ENCODE peak calls at places on chromosomes 12 and 14, in six cellular contexts. W is testis, H is IMR-90, C is GM12878, X is upper lobe of left lung, F is ovary. L is an unnamed sample.

GRCh38 chr12:47988073-47989022 is 15.9 kb downstream of the COL2A1 start:
- DNase-seq in F (peak), X (no peak), C (no peak), W (no peak), H (peak), L (no peak)

GRCh38 chr14:65792208-65792905 is 379.8 kb downstream of the FUT8 start:
- DNase-seq in W (no peak), X (no peak), F (no peak), C (no peak), H (peak), L (no peak)

GRCh38 chr14:104432611-104433231 is 146.8 kb upstream of the C14orf180 start:
- DNase-seq in C (no peak), F (no peak), X (peak), W (no peak), H (no peak), L (no peak)

GRCh38 chr14:61322011-61322798 is 826 bp downstream of the PRKCH start:
- DNase-seq in C (no peak), X (peak), W (no peak), F (peak), H (no peak), L (peak)

GRCh38 chr12:96260644-96261043 is 66.5 kb downstream of the ELK3 start:
- DNase-seq in F (no peak), X (no peak), C (no peak), H (no peak), W (no peak), L (no peak)

GRCh38 chr12:90677552-90677951 is 277.4 kb downstream of the CCER1 start:
- DNase-seq in X (no peak), W (no peak), F (no peak), C (no peak), H (no peak), L (no peak)

GRCh38 chr12:113242560-113242959 is 21.3 kb downstream of the TPCN1 start:
- DNase-seq in X (no peak), H (no peak), C (no peak), W (no peak), F (no peak), L (no peak)

GRCh38 chr12:22626429-22626828 is 1.5 kb downstream of the ETNK1 start:
- DNase-seq in F (no peak), W (peak), H (peak), X (no peak), C (peak), L (peak)

GRCh38 chr12:103824290-103824689 is 16.7 kb downstream of the NT5DC3 start:
- DNase-seq in X (no peak), H (no peak), C (no peak), W (no peak), F (no peak), L (no peak)

GRCh38 chr14:60008042-60008441 is 83.7 kb upstream of the PCNX4 start:
- DNase-seq in F (no peak), C (no peak), H (no peak), X (no peak), W (no peak), L (no peak)

GRCh38 chr12:131391399-131391798 is 319.5 kb upstream of the SFSWAP start:
- DNase-seq in F (no peak), C (no peak), X (no peak), W (no peak), H (no peak), L (no peak)

GRCh38 chr14:86055512-86055911 is 525.6 kb downstream of the FLRT2 start:
- DNase-seq in W (no peak), C (no peak), F (no peak), X (no peak), H (peak), L (no peak)

GRCh38 chr12:98253207-98253606 is 262.2 kb upstream of the TMPO start:
- DNase-seq in F (no peak), C (no peak), X (no peak), W (no peak), H (no peak), L (no peak)

DNA sequence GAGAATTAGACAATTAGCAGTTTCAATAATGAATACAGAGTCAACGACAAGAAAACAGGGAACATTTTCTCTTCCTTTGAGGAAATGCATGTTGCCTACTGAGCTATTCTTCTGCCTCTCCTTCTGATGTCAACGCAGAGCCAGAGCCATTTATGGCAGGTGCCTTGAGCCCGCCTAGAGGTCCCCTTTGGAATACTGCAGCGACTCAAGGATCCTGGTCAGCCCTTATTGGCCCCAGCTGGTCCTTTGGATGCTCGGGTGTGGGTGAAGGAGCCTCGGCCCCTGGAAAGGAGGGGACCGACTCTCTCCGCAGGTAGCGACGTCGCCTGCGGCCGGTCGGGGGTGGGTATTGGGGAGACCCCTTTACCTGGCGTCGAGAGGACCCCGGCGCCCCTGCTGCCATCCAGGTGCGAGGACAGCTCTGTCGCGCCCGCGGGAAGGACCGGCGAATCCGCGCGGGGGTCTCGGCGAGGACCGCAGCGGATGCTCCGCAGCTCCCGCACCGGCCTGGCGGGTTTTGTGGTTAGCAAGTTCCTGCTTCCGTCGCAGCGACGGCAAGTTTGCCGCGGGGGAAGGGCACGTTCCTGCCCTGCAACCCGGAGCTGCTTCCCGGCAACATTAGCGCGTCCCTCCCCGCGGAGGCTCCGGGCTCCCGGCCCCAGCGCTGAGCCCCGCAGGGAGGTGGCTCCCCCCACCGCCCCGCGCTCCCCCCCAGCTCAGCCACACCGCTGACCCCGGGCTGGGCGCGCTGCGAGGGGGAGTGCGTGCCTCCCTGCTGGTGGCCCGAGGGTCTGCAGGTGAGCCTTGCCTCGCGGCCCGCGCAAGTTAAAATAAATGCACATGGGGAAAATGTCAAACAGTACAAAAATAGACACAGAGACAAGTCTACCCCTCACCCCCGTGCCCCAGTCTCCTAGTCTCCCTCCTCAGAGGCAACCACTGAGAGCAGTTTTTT is at the start of gene MANSC1:
- DNase-seq in H (peak), C (no peak), F (peak), X (peak), W (peak), L (peak)
- TF ChIP-seq POLR2A in H (no peak), C (peak), F (peak), X (no peak), W (no peak), L (peak)

GRCh38 chr12:43807361-43807760 is 1.2 kb upstream of the TWF1 start:
- DNase-seq in H (no peak), W (no peak), C (no peak), F (no peak), X (no peak), L (no peak)

GRCh38 chr12:43812042-43812441 is 5.9 kb upstream of the TWF1 start:
- DNase-seq in F (no peak), H (no peak), X (no peak), C (no peak), W (no peak), L (no peak)

GRCh38 chr12:43805149-43805856 is 814 bp downstream of the TWF1 start:
- DNase-seq in C (no peak), F (no peak), W (no peak), H (no peak), X (no peak), L (peak)

GRCh38 chr12:43806737-43807072 is 588 bp upstream of the TWF1 start:
- DNase-seq in F (no peak), W (no peak), H (no peak), X (no peak), C (no peak), L (no peak)

GRCh38 chr12:43805857-43806736 is at the start of gene TWF1:
- DNase-seq in X (peak), C (no peak), W (peak), H (peak), F (peak), L (peak)
- TF ChIP-seq POLR2A in X (peak), C (peak), W (no peak), H (peak), F (peak), L (peak)

GRCh38 chr12:46361667-46362034 is 10.9 kb downstream of the SLC38A2 start:
- DNase-seq in C (no peak), X (no peak), H (no peak), W (no peak), F (no peak), L (no peak)
- TF ChIP-seq POLR2A in C (no peak), X (no peak), H (no peak), W (no peak), F (no peak), L (no peak)

DNA sequence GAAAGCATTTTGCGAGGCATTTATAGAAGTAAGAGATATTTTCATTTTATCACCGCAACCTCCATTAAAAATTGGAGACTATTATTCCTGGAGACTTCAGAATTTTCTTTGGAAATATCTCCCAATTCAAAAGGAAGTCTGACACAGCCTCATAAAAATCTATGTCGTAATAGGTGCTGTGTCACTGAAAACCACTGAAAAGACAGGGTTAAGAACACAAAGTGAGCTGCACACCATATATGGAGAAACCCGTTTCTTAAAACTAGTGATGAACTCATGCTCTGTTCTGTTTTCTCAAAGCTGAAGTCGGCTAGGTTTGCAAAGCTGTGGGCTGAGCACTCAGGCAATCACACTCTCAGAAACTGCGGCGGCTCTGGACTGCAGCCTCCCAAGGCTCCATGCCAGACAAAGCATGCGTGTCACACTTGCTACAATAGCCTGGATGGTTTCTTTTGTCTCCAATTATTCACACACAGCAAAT is at the start of gene GLIPR1:
- DNase-seq in W (peak), X (peak), C (peak), H (peak), F (peak), L (peak)
- TF ChIP-seq POLR2A in W (no peak), X (no peak), C (peak), H (peak), F (peak), L (peak)

GRCh38 chr14:23149745-23150144 is 30.7 kb upstream of the CEBPE start:
- DNase-seq in F (no peak), W (no peak), C (no peak), H (no peak), X (no peak), L (no peak)

GRCh38 chr14:23151342-23151741 is 32.1 kb downstream of the SLC7A8 start:
- DNase-seq in F (peak), H (no peak), X (no peak), W (no peak), C (no peak), L (no peak)

GRCh38 chr14:23154876-23155587 is 28.4 kb downstream of the SLC7A8 start:
- DNase-seq in F (peak), C (no peak), X (peak), H (peak), W (peak), L (no peak)

GRCh38 chr14:23159516-23159915 is 23.9 kb downstream of the SLC7A8 start:
- DNase-seq in C (no peak), F (no peak), H (no peak), W (no peak), X (no peak), L (no peak)

GRCh38 chr14:23153891-23154796 is 29.3 kb downstream of the SLC7A8 start:
- DNase-seq in F (peak), X (peak), W (peak), H (no peak), C (no peak), L (peak)
- TF ChIP-seq POLR2A in F (peak), X (peak), W (no peak), H (no peak), C (no peak), L (no peak)